ENCODE peak calls at places on chromosomes 12 and 14, in eight cellular contexts. U is heart left ventricle, I is lower leg skin, O is HCT116, K is A549, M is GM12891, A is sigmoid colon, V is stomach. F is an unnamed sample.

GRCh38 chr14:55721353-55721752 is 141.3 kb downstream of the KTN1 start:
- DNase-seq in M (no peak), V (no peak), U (no peak), I (no peak), K (peak; percentile 26), A (no peak), O (peak; percentile 22), F (no peak)

GRCh38 chr12:89893972-89894706 is 185.5 kb upstream of the ATP2B1 start:
- DNase-seq in V (no peak), A (no peak), K (peak; percentile 46), U (no peak), I (no peak), M (no peak), O (no peak), F (no peak)

GRCh38 chr12:56358836-56359532 is 923 bp downstream of the STAT2 start:
- DNase-seq in M (no peak), O (no peak), A (peak; percentile 66), K (no peak), V (no peak), I (no peak), U (no peak), F (peak; percentile 19)

GRCh38 chr12:124742111-124742510 is 121.6 kb downstream of the SCARB1 start:
- DNase-seq in U (no peak), O (no peak), V (peak; percentile 86), A (peak; percentile 91), I (no peak), M (no peak), K (no peak), F (no peak)

GRCh38 chr12:117907108-117907689 is 61.6 kb downstream of the KSR2 start:
- DNase-seq in I (no peak), U (no peak), K (no peak), V (peak; percentile 32), M (no peak), O (no peak), A (no peak), F (no peak)

GRCh38 chr12:95970905-95971304 is 25.2 kb downstream of the HAL start:
- DNase-seq in O (no peak), A (no peak), U (no peak), M (no peak), V (no peak), I (no peak), K (no peak), F (no peak)

GRCh38 chr12:74015118-74015517 is 522.5 kb upstream of the ATXN7L3B start:
- DNase-seq in V (no peak), M (no peak), K (no peak), A (no peak), O (no peak), I (no peak), U (no peak), F (no peak)

GRCh38 chr12:56836800-56837663 is 73.9 kb downstream of the HSD17B6 start:
- DNase-seq in A (no peak), M (no peak), O (no peak), I (no peak), U (no peak), V (no peak), K (peak; percentile 33), F (no peak)

GRCh38 chr12:27284751-27285150 is 40.7 kb downstream of the STK38L start:
- DNase-seq in I (no peak), M (no peak), U (no peak), O (no peak), K (peak; percentile 21), V (no peak), A (no peak), F (no peak)

GRCh38 chr12:79233341-79233761 is 368.8 kb downstream of the SYT1 start:
- DNase-seq in I (no peak), K (no peak), V (no peak), M (no peak), A (no peak), O (no peak), U (no peak), F (no peak)

GRCh38 chr12:76762556-76762955 is 1.4 kb upstream of the ZDHHC17 start:
- DNase-seq in M (no peak), V (no peak), U (no peak), I (no peak), A (no peak), K (no peak), O (no peak), F (no peak)

GRCh38 chr12:1882850-1883470 is 35.5 kb downstream of the CACNA2D4 start:
- DNase-seq in I (peak; percentile 52), M (no peak), A (no peak), K (no peak), V (no peak), U (no peak), O (no peak), F (no peak)

GRCh38 chr12:1644113-1644512 is 15.1 kb downstream of the WNT5B start:
- DNase-seq in O (no peak), V (no peak), K (no peak), A (no peak), M (no peak), I (no peak), U (no peak), F (no peak)

GRCh38 chr12:74235342-74235741 is 302.3 kb upstream of the ATXN7L3B start:
- DNase-seq in U (no peak), M (no peak), K (no peak), V (no peak), O (no peak), A (no peak), I (no peak), F (no peak)

GRCh38 chr12:120406080-120406479 is 31.8 kb upstream of the COX6A1 start:
- DNase-seq in O (no peak), U (no peak), M (no peak), V (no peak), A (no peak), I (no peak), K (no peak), F (no peak)

GRCh38 chr14:99687284-99688209 is 3.4 kb downstream of the CYP46A1 start:
- DNase-seq in O (peak; percentile 15), K (no peak), V (no peak), U (no peak), A (peak; percentile 57), I (peak; percentile 75), M (no peak), F (no peak)

DNA sequence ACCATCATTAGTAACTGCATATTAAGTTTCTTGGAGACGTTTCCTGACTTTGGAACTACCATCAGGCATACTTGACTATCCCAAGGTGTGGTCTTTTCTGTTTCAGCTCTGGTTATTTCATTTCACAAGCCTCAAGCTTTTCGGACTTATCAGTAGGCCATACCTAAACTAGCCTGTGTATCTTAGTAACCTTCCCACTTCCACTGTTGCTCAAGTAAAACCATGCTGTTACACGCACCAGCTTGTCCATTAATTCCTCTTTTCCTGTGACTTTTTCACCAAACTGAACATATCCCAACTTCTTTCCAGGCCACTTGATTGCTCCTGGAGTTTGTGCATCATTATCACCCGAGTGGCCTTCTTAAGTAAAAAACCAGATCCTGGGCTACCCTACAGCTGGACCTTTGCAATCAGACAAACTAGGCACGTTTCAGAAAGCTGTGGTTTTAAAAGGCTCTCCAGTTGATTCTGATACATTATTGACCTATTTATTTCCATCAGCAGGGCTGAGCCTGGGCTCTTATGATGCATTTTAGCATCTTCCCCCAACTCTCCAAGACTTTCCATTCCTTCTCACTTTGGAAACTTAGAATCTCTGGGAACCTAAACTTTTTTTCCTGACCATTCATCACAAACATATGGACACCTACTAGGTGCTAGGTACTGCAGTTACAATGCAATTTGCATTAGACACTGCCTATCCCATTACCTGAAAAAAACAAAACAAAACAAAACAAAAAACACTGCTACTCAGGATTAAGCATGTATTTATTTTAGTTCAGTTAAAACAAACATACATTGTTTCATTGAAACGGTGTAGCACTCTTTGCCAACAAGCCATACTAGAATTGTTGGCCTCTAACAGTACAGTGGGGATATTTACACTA is 14.9 kb downstream of the SLC38A2 start:
- DNase-seq in O (peak; percentile 84), I (no peak), U (no peak), K (peak; percentile 72), M (no peak), A (no peak), V (no peak), F (peak; percentile 36)
- TF ChIP-seq POLR2A in O (no peak), I (no peak), U (no peak), K (no peak), M (peak; percentile 64), A (no peak), V (no peak), F (peak; percentile 63)

DNA sequence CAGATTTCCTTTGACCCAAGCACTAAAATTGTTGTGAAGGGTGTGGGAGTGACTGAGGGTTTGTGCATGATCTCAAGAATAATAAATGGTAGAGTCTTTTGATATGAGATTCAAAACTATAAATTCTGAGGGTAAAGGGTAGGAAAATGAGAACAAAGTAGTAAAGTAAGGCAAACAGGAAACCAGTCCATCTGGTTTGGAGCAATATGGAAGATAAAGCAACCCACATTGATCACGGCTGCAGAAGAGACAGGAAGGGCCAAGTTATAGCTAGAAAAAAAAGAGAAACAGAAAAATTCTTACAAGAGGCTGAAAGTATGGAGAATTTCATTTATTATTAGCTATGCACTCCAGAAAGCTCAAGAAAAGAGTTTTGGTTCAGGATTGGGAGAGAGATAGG is 4.6 kb upstream of the SLCO1B3 start:
- DNase-seq in A (no peak), V (no peak), O (no peak), M (no peak), I (no peak), K (no peak), U (no peak), F (no peak)
- TF ChIP-seq POLR2A in A (no peak), V (no peak), O (no peak), M (no peak), I (no peak), K (no peak), U (no peak), F (no peak)

DNA sequence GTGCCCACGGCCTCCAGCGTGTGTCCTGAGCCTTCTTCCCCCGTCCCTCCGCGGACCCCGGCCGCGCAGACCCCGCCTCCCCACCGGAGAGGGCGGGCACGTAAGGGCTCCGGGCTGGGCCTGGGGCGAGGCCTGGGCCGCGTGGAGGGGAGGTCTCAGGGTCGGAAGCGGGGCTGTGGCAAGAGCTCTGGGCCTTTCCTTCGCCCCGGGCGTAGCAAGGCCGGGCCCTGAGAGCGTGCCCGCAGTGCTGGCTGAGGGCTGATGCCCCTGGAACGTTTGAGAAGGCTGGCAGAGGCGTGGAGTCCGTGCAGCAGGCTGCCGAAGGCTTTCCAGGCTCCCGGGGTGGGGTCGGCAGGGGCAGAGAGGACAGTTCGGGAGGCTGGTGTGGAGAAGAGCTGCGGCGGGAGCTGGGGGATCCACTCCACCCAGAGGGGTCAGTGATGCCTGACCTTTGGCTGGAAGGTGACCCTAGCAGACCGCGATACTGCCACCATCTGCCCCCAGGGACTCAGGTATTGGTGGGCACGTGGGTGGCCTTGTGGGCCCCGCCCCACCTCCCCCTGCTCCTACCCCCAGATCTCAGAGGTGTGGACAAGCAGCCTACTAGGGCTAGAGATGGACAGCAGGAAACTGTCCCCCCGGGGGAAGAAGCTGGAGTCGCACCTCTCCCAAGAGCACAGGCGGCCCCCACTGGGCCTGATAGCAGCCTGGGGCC is 545 bp downstream of the TEX22 start:
- DNase-seq in U (no peak), I (no peak), K (peak; percentile 46), O (no peak), V (no peak), A (no peak), M (peak; percentile 78), F (peak; percentile 38)
- TF ChIP-seq POLR2A in U (no peak), I (no peak), K (no peak), O (no peak), V (no peak), A (no peak), M (no peak), F (no peak)

DNA sequence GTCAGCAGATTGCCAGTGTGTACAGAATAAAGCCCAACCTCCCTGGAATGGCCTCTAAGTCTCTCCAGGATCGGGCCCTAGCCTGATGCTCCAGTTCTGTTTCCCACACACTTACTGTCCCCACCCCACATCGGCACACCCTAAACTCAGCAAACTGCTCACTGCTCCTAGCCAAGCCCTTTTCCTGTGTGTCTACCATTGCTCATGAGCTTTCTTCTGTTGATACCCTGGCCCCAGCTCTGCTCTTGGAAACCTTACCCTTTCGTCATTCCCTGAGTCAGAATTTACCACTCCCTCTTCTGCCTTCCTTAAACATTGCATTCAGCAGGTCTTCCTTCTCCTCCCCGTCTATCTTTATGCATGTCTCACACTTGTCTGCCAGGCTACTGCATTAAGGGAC is 158.9 kb downstream of the TMX1 start:
- DNase-seq in V (no peak), I (no peak), A (no peak), U (no peak), M (no peak), O (no peak), K (peak; percentile 91), F (no peak)
- TF ChIP-seq POLR2A in V (no peak), I (no peak), A (no peak), U (no peak), M (no peak), O (no peak), K (no peak), F (no peak)